ENCODE peak calls at places on chromosomes 13 and 19, in eight cellular contexts. D, U, Q, K, N, O, H and T are unnamed samples.

GRCh38 chr19:48646192-48646911 is 365 bp upstream of the CA11 start:
- DNase-seq in D (peak; percentile 94), U (peak; percentile 90), Q (peak; percentile 93), K (peak; percentile 94), N (peak; percentile 94), O (peak; percentile 95), H (peak; percentile 86), T (peak; percentile 97)

GRCh38 chr19:47032171-47032811 is 12.7 kb downstream of the NPAS1 start:
- DNase-seq in D (no peak), U (peak; percentile 84), Q (peak; percentile 50), K (peak; percentile 86), N (peak; percentile 73), O (peak; percentile 29), H (peak; percentile 47), T (peak; percentile 66)

GRCh38 chr13:42054798-42055499 is 6.5 kb downstream of the DGKH start:
- DNase-seq in D (no peak), U (no peak), Q (no peak), K (no peak), N (no peak), O (no peak), H (no peak), T (no peak)

GRCh38 chr19:23971598-23971997 is 56.9 kb downstream of the ZNF726 start:
- DNase-seq in D (no peak), U (peak; percentile 36), Q (no peak), K (no peak), N (no peak), O (no peak), H (no peak), T (no peak)

GRCh38 chr19:47124937-47125668 is 5.5 kb upstream of the SAE1 start:
- DNase-seq in D (no peak), U (peak; percentile 83), Q (peak; percentile 87), K (peak; percentile 65), N (no peak), O (peak; percentile 81), H (no peak), T (peak; percentile 74)

GRCh38 chr19:6738726-6739389 is 622 bp upstream of the TRIP10 start:
- DNase-seq in D (peak; percentile 82), U (peak; percentile 93), Q (no peak), K (no peak), N (no peak), O (peak; percentile 97), H (no peak), T (peak; percentile 92)

GRCh38 chr19:16566161-16566560 is 6.1 kb downstream of the SLC35E1 start:
- DNase-seq in D (no peak), U (no peak), Q (no peak), K (no peak), N (peak; percentile 56), O (no peak), H (peak; percentile 57), T (no peak)

GRCh38 chr19:21221653-21222052 is 79.8 kb downstream of the ZNF431 start:
- DNase-seq in D (no peak), U (no peak), Q (no peak), K (no peak), N (no peak), O (no peak), H (no peak), T (no peak)

GRCh38 chr19:31969955-31970545 is 375.4 kb upstream of the ZNF507 start:
- DNase-seq in D (no peak), U (no peak), Q (no peak), K (no peak), N (no peak), O (no peak), H (no peak), T (no peak)

GRCh38 chr19:41616785-41617621 is 9.9 kb downstream of the CEACAM4 start:
- DNase-seq in D (no peak), U (peak; percentile 4), Q (no peak), K (no peak), N (no peak), O (no peak), H (no peak), T (no peak)

GRCh38 chr19:2185734-2186070 is 22.0 kb downstream of the DOT1L start:
- DNase-seq in D (no peak), U (no peak), Q (no peak), K (no peak), N (no peak), O (no peak), H (no peak), T (no peak)

GRCh38 chr13:39557285-39557955 is 45.6 kb downstream of the LHFPL6 start:
- DNase-seq in D (no peak), U (no peak), Q (no peak), K (no peak), N (no peak), O (peak; percentile 74), H (no peak), T (peak; percentile 1)

GRCh38 chr19:7142771-7143170 is 73.3 kb downstream of the ZNF557 start:
- DNase-seq in D (no peak), U (no peak), Q (no peak), K (no peak), N (no peak), O (no peak), H (no peak), T (no peak)

GRCh38 chr13:60078226-60078625 is 85.5 kb downstream of the DIAPH3 start:
- DNase-seq in D (no peak), U (no peak), Q (no peak), K (no peak), N (no peak), O (no peak), H (no peak), T (no peak)

GRCh38 chr19:2391118-2391725 is 31.2 kb downstream of the TMPRSS9 start:
- DNase-seq in D (no peak), U (peak; percentile 47), Q (peak; percentile 89), K (peak; percentile 76), N (peak; percentile 45), O (peak; percentile 70), H (no peak), T (peak; percentile 84)

GRCh38 chr19:54155694-54156093 is 3.8 kb downstream of the LENG1 start:
- DNase-seq in D (no peak), U (peak; percentile 32), Q (no peak), K (no peak), N (no peak), O (no peak), H (no peak), T (no peak)

GRCh38 chr13:110306960-110307696 is at the start of the genes COL4A1 and COL4A2:
- DNase-seq in D (peak; percentile 90), U (peak; percentile 74), Q (no peak), K (no peak), N (no peak), O (peak; percentile 34), H (no peak), T (no peak)

GRCh38 chr19:34676697-34677385 is at the start of gene SCGB2B2:
- DNase-seq in D (peak; percentile 88), U (no peak), Q (peak; percentile 95), K (peak; percentile 72), N (no peak), O (peak; percentile 91), H (peak; percentile 65), T (peak; percentile 96)

GRCh38 chr13:100274942-100275506 is 186.1 kb downstream of the PCCA start:
- DNase-seq in D (no peak), U (peak; percentile 8), Q (no peak), K (no peak), N (no peak), O (no peak), H (no peak), T (no peak)

GRCh38 chr13:43232144-43232840 is 208.9 kb downstream of the DNAJC15 start:
- DNase-seq in D (no peak), U (no peak), Q (no peak), K (no peak), N (no peak), O (no peak), H (no peak), T (no peak)

GRCh38 chr19:57389730-57390598 is at the start of gene ZNF548:
- DNase-seq in D (peak; percentile 97), U (peak; percentile 100), Q (peak; percentile 97), K (peak; percentile 91), N (peak; percentile 98), O (peak; percentile 99), H (peak; percentile 97), T (peak; percentile 98)

GRCh38 chr13:104779311-104779710 is 1713.1 kb upstream of the SLC10A2 start:
- DNase-seq in D (no peak), U (no peak), Q (no peak), K (no peak), N (no peak), O (peak; percentile 95), H (no peak), T (peak; percentile 70)

GRCh38 chr13:36131215-36131930 is at the start of gene DCLK1:
- DNase-seq in D (peak; percentile 81), U (peak; percentile 74), Q (peak; percentile 40), K (no peak), N (no peak), O (peak; percentile 63), H (no peak), T (no peak)

GRCh38 chr19:53808710-53809125 is 15.4 kb downstream of the NLRP12 start:
- DNase-seq in D (no peak), U (peak; percentile 61), Q (no peak), K (no peak), N (no peak), O (no peak), H (no peak), T (no peak)

GRCh38 chr13:60221581-60221980 is 57.9 kb upstream of the DIAPH3 start:
- DNase-seq in D (no peak), U (no peak), Q (no peak), K (no peak), N (no peak), O (no peak), H (no peak), T (no peak)

GRCh38 chr19:42081584-42082258 is 5.8 kb downstream of the ZNF574 start:
- DNase-seq in D (no peak), U (no peak), Q (no peak), K (no peak), N (no peak), O (peak; percentile 76), H (no peak), T (peak; percentile 16)

GRCh38 chr19:55342044-55342531 is 2.4 kb downstream of the KMT5C start:
- DNase-seq in D (no peak), U (no peak), Q (no peak), K (no peak), N (no peak), O (no peak), H (no peak), T (no peak)

GRCh38 chr13:110542311-110542796 is 19.2 kb downstream of the RAB20 start:
- DNase-seq in D (no peak), U (no peak), Q (no peak), K (no peak), N (no peak), O (no peak), H (no peak), T (no peak)

GRCh38 chr19:794989-795658 is 2.1 kb upstream of the PTBP1 start:
- DNase-seq in D (no peak), U (no peak), Q (no peak), K (no peak), N (no peak), O (no peak), H (no peak), T (no peak)

GRCh38 chr13:20610006-20610405 is 43.0 kb downstream of the IFT88 start:
- DNase-seq in D (no peak), U (no peak), Q (no peak), K (no peak), N (no peak), O (no peak), H (no peak), T (no peak)